ENCODE peak calls at places on chromosome 4, in six cellular contexts. One of them, this sample, is unnamed.

GRCh38 chr4:113943863-113944262 is 35.6 kb downstream of the ARSJ start:
- DNase-seq in immature natural killer cell: no peak
- DNase-seq in NT2/D1: no peak
- DNase-seq in NB4: no peak
- DNase-seq in SW 1271: no peak
- DNase-seq in esophagus squamous epithelium: no peak
- DNase-seq in this sample: no peak

GRCh38 chr4:157687971-157688370 is 467.4 kb downstream of the GRIA2 start:
- DNase-seq in immature natural killer cell: no peak
- DNase-seq in NB4: no peak
- DNase-seq in SW 1271: no peak
- DNase-seq in esophagus squamous epithelium: no peak
- DNase-seq in NT2/D1: no peak
- DNase-seq in this sample: no peak

GRCh38 chr4:156169861-156170260 is 216.2 kb upstream of the CTSO start:
- DNase-seq in immature natural killer cell: no peak
- DNase-seq in esophagus squamous epithelium: no peak
- DNase-seq in NT2/D1: no peak
- DNase-seq in NB4: no peak
- DNase-seq in SW 1271: no peak
- DNase-seq in this sample: no peak

GRCh38 chr4:80266267-80266901 is at the start of gene FGF5:
- DNase-seq in NB4: peak; percentile 79
- DNase-seq in SW 1271: peak; percentile 27
- DNase-seq in esophagus squamous epithelium: no peak
- DNase-seq in immature natural killer cell: no peak
- DNase-seq in NT2/D1: no peak
- DNase-seq in this sample: peak; percentile 40

GRCh38 chr4:38570647-38571326 is 93.2 kb upstream of the KLF3 start:
- DNase-seq in esophagus squamous epithelium: no peak
- DNase-seq in NT2/D1: no peak
- DNase-seq in SW 1271: no peak
- DNase-seq in NB4: no peak
- DNase-seq in immature natural killer cell: no peak
- DNase-seq in this sample: no peak

GRCh38 chr4:72924814-72925213 is 144.7 kb downstream of the COX18 start:
- DNase-seq in NT2/D1: no peak
- DNase-seq in esophagus squamous epithelium: no peak
- DNase-seq in NB4: no peak
- DNase-seq in immature natural killer cell: no peak
- DNase-seq in SW 1271: no peak
- DNase-seq in this sample: no peak

GRCh38 chr4:4755306-4755705 is 104.2 kb upstream of the MSX1 start:
- DNase-seq in NT2/D1: no peak
- DNase-seq in esophagus squamous epithelium: no peak
- DNase-seq in immature natural killer cell: no peak
- DNase-seq in NB4: peak; percentile 15
- DNase-seq in SW 1271: no peak
- DNase-seq in this sample: no peak

GRCh38 chr4:38210396-38211114 is 250.4 kb downstream of the PTTG2 start:
- DNase-seq in esophagus squamous epithelium: no peak
- DNase-seq in immature natural killer cell: no peak
- DNase-seq in NT2/D1: no peak
- DNase-seq in NB4: no peak
- DNase-seq in SW 1271: no peak
- DNase-seq in this sample: no peak

GRCh38 chr4:71860643-71861042 is 76.8 kb upstream of the GC start:
- DNase-seq in NB4: peak; percentile 21
- DNase-seq in SW 1271: no peak
- DNase-seq in immature natural killer cell: no peak
- DNase-seq in esophagus squamous epithelium: no peak
- DNase-seq in NT2/D1: peak; percentile 33
- DNase-seq in this sample: peak; percentile 31

GRCh38 chr4:13919021-13919441 is 291.5 kb upstream of the BOD1L1 start:
- DNase-seq in immature natural killer cell: no peak
- DNase-seq in SW 1271: no peak
- DNase-seq in NT2/D1: no peak
- DNase-seq in esophagus squamous epithelium: no peak
- DNase-seq in NB4: no peak
- DNase-seq in this sample: no peak

GRCh38 chr4:14841801-14842748 is 160.2 kb upstream of the CPEB2 start:
- DNase-seq in NB4: peak; percentile 76
- DNase-seq in NT2/D1: no peak
- DNase-seq in esophagus squamous epithelium: no peak
- DNase-seq in immature natural killer cell: no peak
- DNase-seq in SW 1271: no peak
- DNase-seq in this sample: no peak

GRCh38 chr4:140829825-140830224 is 73.6 kb upstream of the TBC1D9 start:
- DNase-seq in NT2/D1: no peak
- DNase-seq in immature natural killer cell: no peak
- DNase-seq in NB4: no peak
- DNase-seq in SW 1271: no peak
- DNase-seq in esophagus squamous epithelium: no peak
- DNase-seq in this sample: no peak

GRCh38 chr4:73103799-73104503 is 34.4 kb upstream of the COX18 start:
- DNase-seq in SW 1271: no peak
- DNase-seq in immature natural killer cell: no peak
- DNase-seq in NB4: peak; percentile 34
- DNase-seq in esophagus squamous epithelium: no peak
- DNase-seq in NT2/D1: no peak
- DNase-seq in this sample: no peak

GRCh38 chr4:186570193-186570996 is 15.0 kb upstream of the MTNR1A start:
- DNase-seq in NB4: no peak
- DNase-seq in SW 1271: no peak
- DNase-seq in immature natural killer cell: no peak
- DNase-seq in esophagus squamous epithelium: no peak
- DNase-seq in NT2/D1: no peak
- DNase-seq in this sample: no peak

GRCh38 chr4:74055096-74055495 is 16.6 kb upstream of the CXCL3 start:
- DNase-seq in NB4: no peak
- DNase-seq in NT2/D1: no peak
- DNase-seq in immature natural killer cell: no peak
- DNase-seq in esophagus squamous epithelium: no peak
- DNase-seq in SW 1271: no peak
- DNase-seq in this sample: no peak

GRCh38 chr4:113433536-113434246 is 327.8 kb downstream of the CAMK2D start:
- DNase-seq in NB4: no peak
- DNase-seq in NT2/D1: no peak
- DNase-seq in SW 1271: no peak
- DNase-seq in esophagus squamous epithelium: no peak
- DNase-seq in immature natural killer cell: no peak
- DNase-seq in this sample: no peak

GRCh38 chr4:84814100-84814750 is 152.3 kb downstream of the WDFY3 start:
- DNase-seq in esophagus squamous epithelium: no peak
- DNase-seq in NB4: peak; percentile 71
- DNase-seq in SW 1271: peak; percentile 46
- DNase-seq in NT2/D1: no peak
- DNase-seq in immature natural killer cell: no peak
- DNase-seq in this sample: no peak

GRCh38 chr4:126405369-126405982 is 1090.7 kb downstream of the FAT4 start:
- DNase-seq in immature natural killer cell: no peak
- DNase-seq in NB4: peak; percentile 38
- DNase-seq in esophagus squamous epithelium: no peak
- DNase-seq in SW 1271: peak; percentile 3
- DNase-seq in NT2/D1: peak; percentile 2
- DNase-seq in this sample: peak; percentile 34

GRCh38 chr4:116585240-116585639 is 500.1 kb downstream of the TRAM1L1 start:
- DNase-seq in immature natural killer cell: no peak
- DNase-seq in NB4: no peak
- DNase-seq in SW 1271: no peak
- DNase-seq in esophagus squamous epithelium: no peak
- DNase-seq in NT2/D1: no peak
- DNase-seq in this sample: no peak

GRCh38 chr4:2958446-2958845 is 4.8 kb downstream of the NOP14 start:
- DNase-seq in NT2/D1: no peak
- DNase-seq in SW 1271: no peak
- DNase-seq in esophagus squamous epithelium: no peak
- DNase-seq in NB4: no peak
- DNase-seq in immature natural killer cell: no peak
- DNase-seq in this sample: no peak

GRCh38 chr4:103032575-103032974 is 13.1 kb upstream of the SLC9B1 start:
- DNase-seq in NT2/D1: peak; percentile 43
- DNase-seq in SW 1271: peak; percentile 21
- DNase-seq in immature natural killer cell: no peak
- DNase-seq in esophagus squamous epithelium: no peak
- DNase-seq in NB4: peak; percentile 75
- DNase-seq in this sample: peak; percentile 66

GRCh38 chr4:139786494-139787354 is 121.1 kb downstream of the MGST2 start:
- DNase-seq in NT2/D1: no peak
- DNase-seq in NB4: no peak
- DNase-seq in immature natural killer cell: no peak
- DNase-seq in esophagus squamous epithelium: no peak
- DNase-seq in SW 1271: no peak
- DNase-seq in this sample: no peak

GRCh38 chr4:117137143-117137542 is 51.8 kb upstream of the TRAM1L1 start:
- DNase-seq in immature natural killer cell: no peak
- DNase-seq in NT2/D1: no peak
- DNase-seq in NB4: peak; percentile 51
- DNase-seq in SW 1271: peak; percentile 2
- DNase-seq in esophagus squamous epithelium: no peak
- DNase-seq in this sample: peak; percentile 31

This sample was measured in Kasumi-1.